ENCODE peak calls at places on chromosomes 6 and 20, in six cellular contexts. J is esophagus squamous epithelium, C is testis, W is heart left ventricle, Y is lower lobe of right lung, G is left ventricle myocardium inferior. N is an unnamed sample. For H3K4me1, the result is how much of the 10 kb centered on the place peaks cover.

GRCh38 chr20:10490706-10491105 is 55.6 kb downstream of the SLX4IP start:
- DNase-seq in J (no peak), C (no peak), W (no peak), Y (no peak), G (no peak), N (no peak)

GRCh38 chr6:134060491-134061106 is 8.2 kb upstream of the SLC2A12 start:
- DNase-seq in J (no peak), C (no peak), W (no peak), Y (no peak), G (no peak), N (no peak)

GRCh38 chr20:39897058-39897457 is 792.0 kb downstream of the MAFB start:
- DNase-seq in J (no peak), C (no peak), W (no peak), Y (no peak), G (no peak), N (no peak)

GRCh38 chr20:54980321-54980960 is 505.0 kb downstream of the DOK5 start:
- DNase-seq in J (no peak), C (no peak), W (no peak), Y (no peak), G (no peak), N (no peak)

GRCh38 chr6:21348462-21349195 is 244.9 kb upstream of the SOX4 start:
- DNase-seq in J (no peak), C (no peak), W (no peak), Y (peak), G (peak), N (peak)

GRCh38 chr6:108438918-108439317 is 121.8 kb upstream of the FOXO3 start:
- DNase-seq in J (no peak), C (no peak), W (no peak), Y (no peak), G (no peak), N (no peak)

GRCh38 chr6:22809380-22809779 is 240.0 kb downstream of the HDGFL1 start:
- DNase-seq in J (no peak), C (no peak), W (no peak), Y (no peak), G (no peak), N (no peak)

GRCh38 chr6:359261-360035 is 32.1 kb upstream of the IRF4 start:
- DNase-seq in J (no peak), C (no peak), W (peak), Y (peak), G (no peak), N (no peak)

GRCh38 chr6:5315883-5316282 is 54.6 kb downstream of the FARS2 start:
- DNase-seq in J (no peak), C (no peak), W (no peak), Y (no peak), G (no peak), N (no peak)

GRCh38 chr6:139080255-139080920 is 51.8 kb downstream of the ABRACL start:
- DNase-seq in J (no peak), C (no peak), W (peak), Y (no peak), G (no peak), N (no peak)

GRCh38 chr6:142240203-142240602 is 61.6 kb upstream of the ADGRG6 start:
- DNase-seq in J (no peak), C (no peak), W (no peak), Y (no peak), G (no peak), N (no peak)

GRCh38 chr6:35737413-35738211 is 780 bp downstream of the ARMC12 start:
- DNase-seq in J (no peak), C (no peak), W (no peak), Y (no peak), G (no peak), N (no peak)

GRCh38 chr6:34497411-34497810 is 31.5 kb downstream of the PACSIN1 start:
- DNase-seq in J (no peak), C (no peak), W (no peak), Y (no peak), G (no peak), N (peak)

GRCh38 chr6:81819767-81820166 is 67.3 kb upstream of the TENT5A start:
- DNase-seq in J (no peak), C (no peak), W (no peak), Y (no peak), G (no peak), N (no peak)

GRCh38 chr6:133546098-133546497 is 304.9 kb downstream of the EYA4 start:
- DNase-seq in J (no peak), C (no peak), W (no peak), Y (no peak), G (no peak), N (no peak)

GRCh38 chr20:53654932-53655674 is 61.5 kb upstream of the ZNF217 start:
- DNase-seq in J (no peak), C (no peak), W (no peak), Y (no peak), G (no peak), N (no peak)
- H3K4me3 ChIP-seq in J (no peak), C (no peak), W (peak), Y (no peak), G (peak), N (peak)

GRCh38 chr6:149088361-149088760 is 229.2 kb upstream of the TAB2 start:
- DNase-seq in J (no peak), C (no peak), W (no peak), Y (no peak), G (no peak), N (no peak)

GRCh38 chr6:149086363-149086762 is 231.1 kb upstream of the TAB2 start:
- DNase-seq in J (no peak), C (no peak), W (no peak), Y (no peak), G (no peak), N (no peak)

GRCh38 chr6:149087898-149088297 is 229.6 kb upstream of the TAB2 start:
- DNase-seq in J (no peak), C (no peak), W (no peak), Y (no peak), G (no peak), N (no peak)

GRCh38 chr6:149093643-149094042 is 223.9 kb upstream of the TAB2 start:
- DNase-seq in J (no peak), C (no peak), W (no peak), Y (no peak), G (no peak), N (no peak)

DNA sequence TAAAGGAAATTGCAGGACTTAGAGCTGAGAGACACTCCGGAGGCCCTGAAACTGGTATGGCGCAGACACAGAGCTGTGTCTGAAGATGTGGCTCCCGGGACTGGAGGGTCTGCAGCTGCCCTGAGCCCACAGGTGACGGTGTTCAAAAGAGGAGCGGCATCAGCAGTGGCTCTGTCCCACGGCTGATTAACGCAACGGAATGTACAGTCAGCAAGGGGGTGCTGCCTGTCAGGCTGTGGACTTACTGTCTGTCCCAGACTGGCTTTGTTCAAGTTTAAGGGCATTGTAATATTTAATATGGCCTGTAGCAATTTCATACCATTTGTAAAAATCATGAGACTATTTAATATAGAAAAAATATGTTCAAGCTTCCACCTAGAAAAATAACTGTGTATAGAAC is 228.0 kb upstream of the TAB2 start:
- DNase-seq in J (no peak), C (no peak), W (no peak), Y (no peak), G (no peak), N (no peak)
- TF ChIP-seq CTCF in J (no peak), C (no peak), W (no peak), Y (no peak), G (no peak), N (no peak)

GRCh38 chr20:32780278-32780677 is 18.1 kb downstream of the DNMT3B start:
- DNase-seq in J (no peak), C (no peak), W (no peak), Y (no peak), G (no peak), N (no peak)

GRCh38 chr20:32786059-32786760 is 24.0 kb downstream of the DNMT3B start:
- DNase-seq in J (no peak), C (no peak), W (no peak), Y (no peak), G (no peak), N (no peak)

GRCh38 chr20:32787168-32787567 is 25.0 kb downstream of the DNMT3B start:
- DNase-seq in J (no peak), C (no peak), W (no peak), Y (no peak), G (no peak), N (no peak)

GRCh38 chr20:32780749-32781402 is 18.7 kb downstream of the DNMT3B start:
- DNase-seq in J (no peak), C (no peak), W (no peak), Y (no peak), G (no peak), N (no peak)

DNA sequence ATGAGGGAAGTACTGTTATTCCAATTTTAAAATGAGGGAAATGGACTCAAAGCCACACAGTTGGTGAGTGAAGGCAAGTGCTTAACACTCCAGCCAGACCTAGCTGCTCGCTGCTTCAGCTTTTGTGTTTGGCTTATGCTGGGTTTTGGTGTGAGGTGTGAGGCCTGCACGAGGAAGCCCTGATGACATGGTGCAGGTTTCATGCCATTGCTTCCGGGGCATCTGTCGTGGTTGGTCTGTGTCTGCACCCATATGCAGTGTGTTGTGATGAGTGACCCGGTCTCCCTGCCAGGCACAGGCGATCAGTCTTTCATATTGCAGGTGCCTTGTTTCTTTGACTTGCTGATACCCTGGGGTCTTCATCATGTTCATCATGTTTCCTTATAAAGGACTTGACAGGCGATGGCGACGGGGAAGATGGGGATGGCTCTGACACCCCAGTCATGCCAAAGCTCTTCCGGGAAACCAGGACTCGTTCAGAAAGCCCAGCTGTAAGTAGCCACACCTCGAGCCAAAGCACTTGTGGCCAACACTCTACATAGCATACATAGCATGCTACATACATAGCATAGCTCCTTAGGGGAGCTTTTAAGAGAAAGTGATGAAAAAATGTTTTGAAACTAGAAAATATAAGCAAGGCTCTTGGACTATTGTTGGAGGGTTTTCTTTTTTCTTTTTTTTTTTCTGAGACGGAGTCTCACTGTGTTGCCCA is 22.3 kb downstream of the DNMT3B start:
- DNase-seq in J (no peak), C (no peak), W (no peak), Y (no peak), G (no peak), N (no peak)
- H3K4me1 ChIP-seq in J (under half), C (under half), W (under half), Y (under half), G (under half), N (under half)

GRCh38 chr6:8082572-8082953 is 18.4 kb upstream of the BLOC1S5 start:
- DNase-seq in J (no peak), C (no peak), W (no peak), Y (no peak), G (no peak), N (no peak)
- H3K4me3 ChIP-seq in J (no peak), C (no peak), W (no peak), Y (no peak), G (no peak), N (no peak)

DNA sequence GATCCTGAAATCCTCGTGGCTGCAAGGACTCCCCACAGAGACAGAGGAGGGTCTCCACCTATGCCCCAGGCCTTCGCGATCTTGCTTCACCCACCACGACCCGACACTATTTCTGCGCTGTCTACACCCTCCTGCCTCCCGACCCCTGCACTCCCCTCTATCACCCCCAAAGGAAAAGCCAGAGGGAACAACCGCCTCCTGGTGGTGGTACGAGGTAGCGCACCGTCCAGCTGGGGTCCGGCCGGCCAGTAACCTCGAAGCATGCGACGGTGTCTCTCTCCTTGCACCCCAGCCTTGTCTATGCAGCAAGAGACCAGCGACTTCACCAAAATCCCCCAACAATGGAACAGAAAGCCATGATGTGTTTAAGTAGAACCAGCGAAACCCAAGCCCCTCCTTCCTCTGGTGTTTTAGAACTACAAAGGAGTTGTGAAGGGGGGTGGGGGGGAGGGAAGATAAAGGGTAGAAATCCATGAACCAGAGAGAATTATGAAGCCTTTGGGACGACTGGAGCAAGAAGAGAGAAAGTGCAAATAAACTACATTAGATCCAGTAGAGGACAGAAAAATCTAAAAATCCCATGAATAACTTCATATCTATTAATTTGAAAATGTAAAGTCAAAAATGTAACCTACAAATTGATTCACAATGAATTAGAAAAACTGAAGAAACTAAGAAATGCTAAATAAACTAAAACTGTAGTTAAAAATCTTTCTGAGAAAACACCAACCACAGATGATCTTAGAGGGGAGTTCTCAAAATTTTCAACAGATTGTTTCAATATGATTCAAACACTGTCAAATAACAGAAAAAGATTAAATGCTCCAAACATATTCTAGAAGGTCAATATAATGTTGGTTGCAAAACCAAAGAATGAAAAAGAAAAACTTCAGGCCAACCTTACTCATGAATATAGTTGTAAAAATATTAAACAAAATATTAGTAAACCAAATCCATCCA is 168.0 kb downstream of the CDK19 start:
- DNase-seq in J (no peak), C (no peak), W (no peak), Y (no peak), G (no peak), N (no peak)
- TF ChIP-seq CTCF in J (no peak), C (peak), W (peak), Y (peak), G (peak), N (peak)

GRCh38 chr20:47275548-47275947 is 81.0 kb downstream of the ZMYND8 start:
- DNase-seq in J (no peak), C (no peak), W (no peak), Y (no peak), G (no peak), N (no peak)
- H3K4me1 ChIP-seq in J (under half), C (under half), W (under half), Y (under half), G (half or more), N (under half)